ENCODE peak calls at places on chromosomes 13 and 19, in four cellular contexts. C is GM12878, D is HepG2, S is K562. R is an unnamed sample.

GRCh38 chr13:40120781-40121180 is 465.3 kb downstream of the COG6 start:
- DNase-seq in C (no peak), D (no peak), S (no peak), R (no peak)

GRCh38 chr13:72458701-72459100 is 268.7 kb downstream of the MZT1 start:
- DNase-seq in C (no peak), D (no peak), S (no peak), R (no peak)

GRCh38 chr19:35693835-35694599 is 10.3 kb upstream of the ZBTB32 start:
- DNase-seq in C (peak; percentile 79), D (peak; percentile 81), S (peak; percentile 87), R (peak; percentile 87)

GRCh38 chr19:8512115-8512967 is 1.6 kb downstream of the ZNF414 start:
- DNase-seq in C (no peak), D (peak; percentile 60), S (peak; percentile 92), R (peak; percentile 74)

GRCh38 chr13:69199664-69200063 is 908.0 kb upstream of the ATXN8OS start:
- DNase-seq in C (no peak), D (no peak), S (no peak), R (peak; percentile 32)

GRCh38 chr19:10555613-10555979 is 10.2 kb downstream of the KRI1 start:
- DNase-seq in C (no peak), D (no peak), S (no peak), R (no peak)

GRCh38 chr13:33489563-33489962 is 204.0 kb upstream of the STARD13 start:
- DNase-seq in C (no peak), D (no peak), S (no peak), R (no peak)

GRCh38 chr19:18168673-18169381 is 4.8 kb upstream of the IFI30 start:
- DNase-seq in C (no peak), D (no peak), S (no peak), R (no peak)

GRCh38 chr13:97256343-97256783 is 34.2 kb downstream of the MBNL2 start:
- DNase-seq in C (no peak), D (peak; percentile 85), S (peak; percentile 38), R (no peak)

GRCh38 chr13:91401916-91402315 is 3.5 kb downstream of the GPC5 start:
- DNase-seq in C (no peak), D (no peak), S (no peak), R (no peak)

DNA sequence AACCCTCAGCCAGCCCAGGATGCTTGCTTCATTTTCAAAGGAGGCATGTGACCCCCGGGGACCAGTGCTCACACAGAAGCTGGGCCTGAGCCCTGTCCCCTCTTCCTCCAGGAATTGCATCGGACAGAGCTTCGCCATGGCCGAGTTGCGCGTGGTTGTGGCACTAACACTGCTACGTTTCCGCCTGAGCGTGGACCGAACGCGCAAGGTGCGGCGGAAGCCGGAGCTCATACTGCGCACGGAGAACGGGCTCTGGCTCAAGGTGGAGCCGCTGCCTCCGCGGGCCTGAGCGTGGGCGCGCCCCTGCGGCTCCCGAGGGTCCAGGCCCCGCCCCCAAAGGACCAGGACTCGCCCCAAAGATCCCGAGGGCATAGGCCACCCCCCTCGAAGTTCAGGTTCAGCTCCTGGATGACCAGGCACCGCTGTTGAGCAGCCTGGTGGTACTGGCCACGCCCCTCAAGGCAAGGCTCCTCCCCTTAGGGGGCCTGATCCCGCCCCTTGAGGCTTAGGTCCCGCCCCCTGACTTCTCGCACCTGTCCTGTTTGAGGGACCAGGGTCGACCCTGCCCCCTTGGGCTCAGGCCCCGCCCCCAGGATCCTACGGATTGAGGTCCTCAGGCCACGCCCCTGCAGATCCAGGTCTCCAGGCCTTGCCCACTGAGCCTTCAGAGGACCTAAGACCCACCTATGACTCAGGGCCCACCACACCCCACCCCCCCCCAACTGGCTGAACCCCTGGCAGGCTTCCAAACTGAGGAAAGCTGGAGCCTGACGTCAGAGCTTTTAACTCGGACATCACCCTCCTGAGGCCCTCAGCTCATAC is 43.1 kb downstream of the CYP4F22 start:
- DNase-seq in C (no peak), D (peak; percentile 38), S (peak; percentile 86), R (peak; percentile 78)
- TF ChIP-seq SP1 in C (no peak), D (no peak), S (peak; percentile 79), R (no peak)

DNA sequence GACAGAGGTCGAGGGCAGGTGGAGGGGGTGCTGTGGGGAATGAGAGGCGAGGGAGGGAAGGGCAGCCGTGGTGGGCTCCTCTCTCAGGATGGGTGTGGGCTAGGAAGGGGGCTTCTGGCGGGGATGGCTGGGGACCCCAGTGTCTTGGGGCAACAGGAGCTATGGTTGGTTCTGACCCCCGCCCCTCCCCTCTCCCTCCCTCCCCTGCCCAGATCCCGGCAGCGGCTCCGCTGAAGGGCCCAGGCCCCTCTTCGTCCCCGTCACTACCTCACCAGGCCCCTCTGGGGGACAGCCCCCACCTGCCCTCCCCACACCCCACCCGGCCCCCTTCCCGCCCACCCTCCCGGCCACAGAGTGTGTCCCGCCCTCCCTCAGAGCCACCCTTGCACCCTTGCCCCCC is 19.3 kb upstream of the EHD2 start:
- DNase-seq in C (no peak), D (no peak), S (no peak), R (no peak)
- TF ChIP-seq FOXM1 in C (no peak), D (no peak), S (no peak), R (no peak)

GRCh38 chr19:1690570-1691307 is 38.3 kb upstream of the TCF3 start:
- DNase-seq in C (no peak), D (no peak), S (peak; percentile 94), R (peak; percentile 83)
- TF ChIP-seq SP1 in C (no peak), D (no peak), S (peak; percentile 93), R (peak; percentile 33)

DNA sequence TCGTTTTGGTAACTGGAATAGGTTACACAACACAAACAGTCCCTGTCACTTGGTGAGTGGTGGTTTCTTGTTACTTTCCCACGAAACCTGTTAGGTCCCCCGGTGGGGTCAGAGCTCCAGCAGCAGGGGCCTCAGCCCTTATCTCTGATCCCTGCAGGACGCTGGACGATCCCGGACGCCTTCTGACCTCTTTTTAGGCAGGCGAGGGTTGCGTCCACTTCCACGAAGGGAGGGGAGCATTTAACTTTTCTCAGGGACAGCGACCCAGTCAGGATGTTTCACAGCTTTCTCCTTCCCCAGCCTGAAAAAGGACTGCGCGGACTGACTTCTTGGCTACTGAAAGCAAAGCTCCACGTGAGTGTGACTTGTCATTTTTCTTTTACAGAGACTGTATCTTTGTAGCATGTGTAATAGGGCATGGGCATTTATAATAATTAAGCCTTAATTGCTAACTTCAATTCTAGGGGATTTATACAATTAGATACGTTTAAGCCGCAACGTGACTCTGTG is 715 bp downstream of the ZNF234 start:
- DNase-seq in C (no peak), D (peak; percentile 2), S (peak; percentile 22), R (peak; percentile 4)
- TF ChIP-seq FOXM1 in C (no peak), D (no peak), S (no peak), R (no peak)

DNA sequence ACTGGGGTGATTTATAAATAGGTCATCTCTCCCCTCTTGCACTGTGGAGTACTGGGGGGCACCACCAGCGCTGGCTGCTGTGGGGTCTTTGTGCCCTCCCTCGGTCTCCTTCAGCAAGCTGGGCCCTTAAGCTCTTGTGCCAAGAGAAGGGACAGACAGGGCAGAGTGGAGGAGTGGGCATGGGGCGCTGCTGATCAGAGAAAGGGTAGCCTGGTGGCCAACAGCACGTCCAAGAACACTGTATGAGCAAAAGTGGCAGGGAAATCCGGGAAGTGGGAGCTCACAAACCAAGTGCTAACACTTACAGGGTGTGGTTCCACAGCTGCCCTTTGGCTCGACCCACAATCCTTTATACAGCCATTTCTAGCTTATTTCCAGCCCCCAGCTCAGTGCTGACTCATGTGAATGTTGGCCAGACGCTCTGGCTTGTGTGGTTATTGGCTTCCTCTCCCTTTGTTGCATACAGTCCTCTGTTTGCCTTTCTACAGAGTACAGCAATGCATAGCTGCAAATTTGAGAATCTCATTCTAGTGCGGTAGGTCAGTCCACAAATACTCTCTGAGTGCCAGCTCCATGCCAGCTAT is 298.8 kb downstream of the SHISA2 start:
- DNase-seq in C (no peak), D (no peak), S (no peak), R (no peak)
- TF ChIP-seq SP1 in C (no peak), D (no peak), S (no peak), R (no peak)

DNA sequence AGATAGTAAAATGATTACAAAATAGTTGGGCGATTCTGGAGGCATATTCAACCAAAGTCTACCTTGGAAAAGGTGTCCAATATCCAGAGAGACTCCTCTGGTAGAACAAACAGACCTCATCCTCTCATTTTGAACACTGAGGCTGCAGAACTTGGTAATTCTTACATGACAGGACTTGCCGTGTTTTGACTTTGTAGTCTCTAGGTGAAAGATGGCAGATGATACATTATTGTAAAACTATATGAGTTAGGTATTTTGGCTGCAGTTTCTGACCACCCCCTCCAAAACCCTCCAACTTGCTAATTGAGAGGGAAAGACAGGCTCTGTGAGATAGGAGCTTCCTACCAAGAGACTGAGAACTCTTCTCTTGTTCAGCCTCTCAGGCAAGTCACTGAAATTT is 22.6 kb downstream of the SAE1 start:
- DNase-seq in C (no peak), D (no peak), S (no peak), R (no peak)
- TF ChIP-seq FOXM1 in C (no peak), D (no peak), S (no peak), R (no peak)

DNA sequence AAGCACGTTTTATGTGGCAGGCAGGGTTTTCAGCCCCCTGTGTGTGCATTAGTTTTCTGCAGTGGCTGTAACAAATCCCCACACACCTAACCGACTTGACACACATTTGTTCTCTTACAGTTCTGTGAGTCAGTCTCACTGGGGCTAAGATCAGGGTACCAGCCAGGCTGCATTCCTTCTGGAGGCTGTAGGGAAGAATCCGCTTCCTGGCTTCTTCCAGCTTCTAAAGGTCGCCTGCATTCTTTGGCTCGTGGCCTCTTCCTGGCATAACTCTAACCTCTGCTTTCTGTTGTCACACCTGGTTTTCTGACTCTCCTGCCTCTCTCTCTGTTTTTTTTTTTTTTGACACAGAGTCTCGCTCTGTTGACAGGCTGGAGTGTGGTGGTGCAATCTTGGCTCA is 6.4 kb downstream of the ELSPBP1 start:
- DNase-seq in C (no peak), D (no peak), S (no peak), R (no peak)
- TF ChIP-seq SP1 in C (no peak), D (no peak), S (no peak), R (no peak)

GRCh38 chr19:30691767-30692516 is 319.8 kb downstream of the ZNF536 start:
- DNase-seq in C (no peak), D (no peak), S (no peak), R (no peak)
- TF ChIP-seq FOXM1 in C (no peak), D (no peak), S (no peak), R (no peak)

GRCh38 chr13:106344318-106344717 is 191.1 kb downstream of the EFNB2 start:
- DNase-seq in C (no peak), D (no peak), S (no peak), R (no peak)

GRCh38 chr13:106350208-106350607 is 185.3 kb downstream of the EFNB2 start:
- DNase-seq in C (no peak), D (no peak), S (no peak), R (no peak)

GRCh38 chr13:106352850-106353249 is 182.6 kb downstream of the EFNB2 start:
- DNase-seq in C (no peak), D (no peak), S (no peak), R (no peak)

GRCh38 chr13:106348032-106348431 is 187.4 kb downstream of the EFNB2 start:
- DNase-seq in C (no peak), D (no peak), S (no peak), R (no peak)

DNA sequence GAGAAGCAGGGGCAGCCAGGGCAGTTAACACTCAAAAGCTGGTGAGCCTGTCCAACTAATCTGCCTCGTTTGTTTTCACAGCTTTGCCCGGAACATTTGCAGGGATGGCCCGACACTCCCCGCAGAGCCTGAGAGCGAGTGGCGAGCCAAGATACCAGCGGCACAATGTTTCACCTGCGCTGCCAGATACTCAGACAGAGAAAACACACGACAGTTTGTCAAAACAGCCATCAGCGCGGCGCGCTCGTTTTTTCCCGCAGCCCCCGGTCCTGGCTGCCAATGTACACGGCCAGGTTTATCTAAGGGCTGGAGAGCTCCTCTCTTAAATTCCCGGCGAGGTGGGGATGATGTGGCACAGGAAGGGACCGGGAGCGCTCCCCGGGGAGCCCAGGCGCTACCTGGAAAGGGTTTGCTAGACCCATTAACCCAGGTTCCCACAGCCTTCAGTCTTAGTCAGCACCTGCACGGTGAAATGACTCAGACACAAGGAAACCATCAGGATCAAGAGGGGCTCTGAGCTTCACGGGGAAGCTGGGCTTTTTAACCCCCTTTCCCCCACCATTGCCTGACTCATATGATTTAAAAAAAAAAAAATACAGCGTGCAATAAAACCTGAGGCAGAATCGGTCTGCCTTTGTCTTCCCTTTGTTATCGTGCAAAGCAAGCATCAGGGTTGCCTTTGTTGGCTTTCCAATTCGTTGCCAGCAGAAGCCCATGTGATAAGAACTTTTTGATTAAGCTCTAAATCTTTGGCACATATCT is 186.2 kb downstream of the EFNB2 start:
- DNase-seq in C (no peak), D (no peak), S (no peak), R (peak; percentile 10)
- TF ChIP-seq SP1 in C (no peak), D (no peak), S (no peak), R (no peak)

R was measured in HEK293T.